ENCODE peak calls at places on chromosomes 2 and 18, in seven cellular contexts. O is uterus, E is NCI-H748 treated with DMSO at 0.1 percent for 48 hours, I is right cardiac atrium, D is T-helper 9 cell, J is non-pigmented ciliary epithelial cell, G is NCI-H1092 treated with DMSO at 0.1 percent for 48 hours. R is an unnamed sample.

GRCh38 chr18:41814651-41815050 is 140.4 kb upstream of the PIK3C3 start:
- DNase-seq in O (no peak), E (no peak), I (no peak), D (no peak), J (peak), G (no peak), R (no peak)

GRCh38 chr2:18651842-18652774 is 62.7 kb upstream of the NT5C1B start:
- DNase-seq in O (no peak), E (no peak), I (no peak), D (no peak), J (peak), G (no peak), R (no peak)

GRCh38 chr2:71859211-71859847 is 288.3 kb downstream of the CYP26B1 start:
- DNase-seq in O (no peak), E (no peak), I (no peak), D (no peak), J (no peak), G (no peak), R (no peak)

GRCh38 chr2:19474128-19474527 is 115.7 kb upstream of the OSR1 start:
- DNase-seq in O (peak), E (no peak), I (no peak), D (peak), J (no peak), G (no peak), R (no peak)

GRCh38 chr18:70982292-70982691 is 693.4 kb downstream of the SOCS6 start:
- DNase-seq in O (no peak), E (no peak), I (no peak), D (no peak), J (no peak), G (no peak), R (no peak)

GRCh38 chr2:15768142-15769088 is 171.9 kb upstream of the MYCN start:
- DNase-seq in O (no peak), E (no peak), I (no peak), D (no peak), J (no peak), G (no peak), R (no peak)

GRCh38 chr18:63317982-63318881 is 1.3 kb downstream of the BCL2 start:
- DNase-seq in O (peak), E (peak), I (peak), D (peak), J (no peak), G (peak), R (peak)

GRCh38 chr2:231393149-231394131 is 2.1 kb upstream of the B3GNT7 start:
- DNase-seq in O (no peak), E (no peak), I (no peak), D (no peak), J (no peak), G (no peak), R (no peak)

GRCh38 chr2:240639566-240639965 is 14.3 kb downstream of the GPR35 start:
- DNase-seq in O (no peak), E (no peak), I (peak), D (no peak), J (no peak), G (no peak), R (no peak)

GRCh38 chr2:143229952-143230351 is 100.7 kb downstream of the ARHGAP15 start:
- DNase-seq in O (no peak), E (no peak), I (no peak), D (no peak), J (no peak), G (no peak), R (no peak)

GRCh38 chr2:172404824-172405223 is 22.6 kb upstream of the ITGA6 start:
- DNase-seq in O (no peak), E (no peak), I (no peak), D (no peak), J (peak), G (no peak), R (no peak)

GRCh38 chr18:9818423-9818734 is 67.4 kb upstream of the TXNDC2 start:
- DNase-seq in O (no peak), E (no peak), I (no peak), D (no peak), J (no peak), G (no peak), R (no peak)